ENCODE peak calls at places on chromosomes 1 and 21, in five cellular contexts. One of them, this sample, is unnamed.
A peak's percentile ranks its signal among the peaks of the same experiment; 100 is the strongest.

GRCh38 chr1:166136252-166136651 is 30.5 kb downstream of the FAM78B start:
- DNase-seq in H1: no peak
- DNase-seq in HL-60: no peak
- DNase-seq in endothelial cell of umbilical vein: no peak
- DNase-seq in K562: no peak
- DNase-seq in this sample: no peak

GRCh38 chr1:172766462-172766861 is 107.6 kb downstream of the FASLG start:
- DNase-seq in H1: no peak
- DNase-seq in HL-60: no peak
- DNase-seq in endothelial cell of umbilical vein: no peak
- DNase-seq in K562: no peak
- DNase-seq in this sample: no peak

GRCh38 chr1:25707280-25708016 is 90.9 kb downstream of the MAN1C1 start:
- DNase-seq in H1: no peak
- DNase-seq in HL-60: no peak
- DNase-seq in endothelial cell of umbilical vein: no peak
- DNase-seq in K562: no peak
- DNase-seq in this sample: no peak

GRCh38 chr1:114352797-114353196 is 158.2 kb downstream of the TRIM33 start:
- DNase-seq in H1: peak; percentile 45
- DNase-seq in HL-60: no peak
- DNase-seq in endothelial cell of umbilical vein: no peak
- DNase-seq in K562: no peak
- DNase-seq in this sample: no peak

GRCh38 chr1:158003409-158003805 is 10.0 kb downstream of the KIRREL1 start:
- DNase-seq in H1: no peak
- DNase-seq in HL-60: no peak
- DNase-seq in endothelial cell of umbilical vein: no peak
- DNase-seq in K562: no peak
- DNase-seq in this sample: no peak

GRCh38 chr1:89005286-89006151 is 13.1 kb upstream of the KYAT3 start:
- DNase-seq in H1: no peak
- DNase-seq in HL-60: no peak
- DNase-seq in endothelial cell of umbilical vein: no peak
- DNase-seq in K562: no peak
- DNase-seq in this sample: no peak

GRCh38 chr21:44299085-44299457 is 782 bp upstream of the PFKL start:
- DNase-seq in H1: no peak
- DNase-seq in HL-60: no peak
- DNase-seq in endothelial cell of umbilical vein: peak; percentile 11
- DNase-seq in K562: no peak
- DNase-seq in this sample: no peak

GRCh38 chr1:15343729-15344128 is 66.0 kb upstream of the EFHD2 start:
- DNase-seq in H1: no peak
- DNase-seq in HL-60: no peak
- DNase-seq in endothelial cell of umbilical vein: no peak
- DNase-seq in K562: no peak
- DNase-seq in this sample: no peak

GRCh38 chr1:4655674-4656532 is 1.5 kb downstream of the AJAP1 start:
- DNase-seq in H1: peak; percentile 84
- DNase-seq in HL-60: peak; percentile 58
- DNase-seq in endothelial cell of umbilical vein: no peak
- DNase-seq in K562: peak; percentile 18
- DNase-seq in this sample: no peak

GRCh38 chr1:156697481-156697880 is 7.9 kb downstream of the CRABP2 start:
- DNase-seq in H1: no peak
- DNase-seq in HL-60: no peak
- DNase-seq in endothelial cell of umbilical vein: no peak
- DNase-seq in K562: no peak
- DNase-seq in this sample: no peak

GRCh38 chr1:55927934-55928333 is 651.4 kb downstream of the PLPP3 start:
- DNase-seq in H1: no peak
- DNase-seq in HL-60: no peak
- DNase-seq in endothelial cell of umbilical vein: no peak
- DNase-seq in K562: no peak
- DNase-seq in this sample: no peak

GRCh38 chr1:44015206-44015605 is 16.1 kb downstream of the SLC6A9 start:
- DNase-seq in H1: no peak
- DNase-seq in HL-60: no peak
- DNase-seq in endothelial cell of umbilical vein: no peak
- DNase-seq in K562: peak; percentile 25
- DNase-seq in this sample: no peak

GRCh38 chr1:195744256-195744655 is 864.0 kb downstream of the KCNT2 start:
- DNase-seq in H1: no peak
- DNase-seq in HL-60: no peak
- DNase-seq in endothelial cell of umbilical vein: no peak
- DNase-seq in K562: no peak
- DNase-seq in this sample: no peak

GRCh38 chr1:232474821-232475220 is 155.1 kb downstream of the SIPA1L2 start:
- DNase-seq in H1: no peak
- DNase-seq in HL-60: no peak
- DNase-seq in endothelial cell of umbilical vein: peak; percentile 11
- DNase-seq in K562: no peak
- DNase-seq in this sample: no peak

GRCh38 chr1:236141447-236142357 is 637 bp upstream of the GPR137B start:
- DNase-seq in H1: peak; percentile 71
- DNase-seq in HL-60: no peak
- DNase-seq in endothelial cell of umbilical vein: peak; percentile 62
- DNase-seq in K562: no peak
- DNase-seq in this sample: no peak

GRCh38 chr1:173224280-173224886 is 17.3 kb upstream of the TNFSF4 start:
- DNase-seq in H1: no peak
- DNase-seq in HL-60: no peak
- DNase-seq in endothelial cell of umbilical vein: no peak
- DNase-seq in K562: no peak
- DNase-seq in this sample: no peak

GRCh38 chr1:85580046-85580411 is 532 bp upstream of the CCN1 start:
- DNase-seq in H1: peak; percentile 56
- DNase-seq in HL-60: no peak
- DNase-seq in endothelial cell of umbilical vein: no peak
- DNase-seq in K562: no peak
- DNase-seq in this sample: peak; percentile 85

GRCh38 chr1:183281553-183282091 is 95.6 kb downstream of the LAMC2 start:
- DNase-seq in H1: peak; percentile 96
- DNase-seq in HL-60: peak; percentile 90
- DNase-seq in endothelial cell of umbilical vein: peak; percentile 92
- DNase-seq in K562: peak; percentile 84
- DNase-seq in this sample: peak; percentile 88

GRCh38 chr1:107480548-107480947 is 339.7 kb downstream of the NTNG1 start:
- DNase-seq in H1: no peak
- DNase-seq in HL-60: no peak
- DNase-seq in endothelial cell of umbilical vein: no peak
- DNase-seq in K562: no peak
- DNase-seq in this sample: no peak

GRCh38 chr1:234924450-234925355 is 203.9 kb downstream of the TOMM20 start:
- DNase-seq in H1: no peak
- DNase-seq in HL-60: no peak
- DNase-seq in endothelial cell of umbilical vein: peak; percentile 31
- DNase-seq in K562: no peak
- DNase-seq in this sample: no peak

GRCh38 chr1:27603320-27603961 is 503 bp downstream of the AHDC1 start:
- DNase-seq in H1: peak; percentile 65
- DNase-seq in HL-60: no peak
- DNase-seq in endothelial cell of umbilical vein: peak; percentile 29
- DNase-seq in K562: no peak
- DNase-seq in this sample: no peak

GRCh38 chr1:61605607-61606321 is 119.2 kb downstream of the TM2D1 start:
- DNase-seq in H1: no peak
- DNase-seq in HL-60: no peak
- DNase-seq in endothelial cell of umbilical vein: peak; percentile 66
- DNase-seq in K562: no peak
- DNase-seq in this sample: no peak

GRCh38 chr1:232629250-232630046 is 485 bp downstream of the SIPA1L2 start:
- DNase-seq in H1: peak; percentile 67
- DNase-seq in HL-60: no peak
- DNase-seq in endothelial cell of umbilical vein: peak; percentile 46
- DNase-seq in K562: no peak
- DNase-seq in this sample: no peak

GRCh38 chr1:157240495-157241184 is 102.4 kb upstream of the ETV3 start:
- DNase-seq in H1: no peak
- DNase-seq in HL-60: no peak
- DNase-seq in endothelial cell of umbilical vein: no peak
- DNase-seq in K562: no peak
- DNase-seq in this sample: no peak

GRCh38 chr1:64920936-64921589 is 45.3 kb downstream of the JAK1 start:
- DNase-seq in H1: no peak
- DNase-seq in HL-60: no peak
- DNase-seq in endothelial cell of umbilical vein: peak; percentile 88
- DNase-seq in K562: no peak
- DNase-seq in this sample: no peak

GRCh38 chr1:150192012-150192411 is 42.3 kb downstream of the PLEKHO1 start:
- DNase-seq in H1: no peak
- DNase-seq in HL-60: no peak
- DNase-seq in endothelial cell of umbilical vein: no peak
- DNase-seq in K562: no peak
- DNase-seq in this sample: no peak

GRCh38 chr21:42165901-42166300 is 53.0 kb upstream of the ABCG1 start:
- DNase-seq in H1: no peak
- DNase-seq in HL-60: no peak
- DNase-seq in endothelial cell of umbilical vein: no peak
- DNase-seq in K562: no peak
- DNase-seq in this sample: no peak

GRCh38 chr1:23651069-23651808 is 40.4 kb upstream of the RPL11 start:
- DNase-seq in H1: no peak
- DNase-seq in HL-60: no peak
- DNase-seq in endothelial cell of umbilical vein: peak; percentile 41
- DNase-seq in K562: peak; percentile 33
- DNase-seq in this sample: no peak

GRCh38 chr1:109892476-109893368 is 17.9 kb upstream of the CSF1 start:
- DNase-seq in H1: no peak
- DNase-seq in HL-60: no peak
- DNase-seq in endothelial cell of umbilical vein: peak; percentile 62
- DNase-seq in K562: no peak
- DNase-seq in this sample: no peak

GRCh38 chr1:30724175-30724574 is 790 bp upstream of the MATN1 start:
- DNase-seq in H1: no peak
- DNase-seq in HL-60: no peak
- DNase-seq in endothelial cell of umbilical vein: no peak
- DNase-seq in K562: no peak
- DNase-seq in this sample: no peak
- TF ChIP-seq CTCF in H1: no peak
- TF ChIP-seq CTCF in HL-60: no peak
- TF ChIP-seq CTCF in endothelial cell of umbilical vein: peak; percentile 24
- TF ChIP-seq CTCF in K562: peak; percentile 72
- TF ChIP-seq CTCF in this sample: no peak

DNA sequence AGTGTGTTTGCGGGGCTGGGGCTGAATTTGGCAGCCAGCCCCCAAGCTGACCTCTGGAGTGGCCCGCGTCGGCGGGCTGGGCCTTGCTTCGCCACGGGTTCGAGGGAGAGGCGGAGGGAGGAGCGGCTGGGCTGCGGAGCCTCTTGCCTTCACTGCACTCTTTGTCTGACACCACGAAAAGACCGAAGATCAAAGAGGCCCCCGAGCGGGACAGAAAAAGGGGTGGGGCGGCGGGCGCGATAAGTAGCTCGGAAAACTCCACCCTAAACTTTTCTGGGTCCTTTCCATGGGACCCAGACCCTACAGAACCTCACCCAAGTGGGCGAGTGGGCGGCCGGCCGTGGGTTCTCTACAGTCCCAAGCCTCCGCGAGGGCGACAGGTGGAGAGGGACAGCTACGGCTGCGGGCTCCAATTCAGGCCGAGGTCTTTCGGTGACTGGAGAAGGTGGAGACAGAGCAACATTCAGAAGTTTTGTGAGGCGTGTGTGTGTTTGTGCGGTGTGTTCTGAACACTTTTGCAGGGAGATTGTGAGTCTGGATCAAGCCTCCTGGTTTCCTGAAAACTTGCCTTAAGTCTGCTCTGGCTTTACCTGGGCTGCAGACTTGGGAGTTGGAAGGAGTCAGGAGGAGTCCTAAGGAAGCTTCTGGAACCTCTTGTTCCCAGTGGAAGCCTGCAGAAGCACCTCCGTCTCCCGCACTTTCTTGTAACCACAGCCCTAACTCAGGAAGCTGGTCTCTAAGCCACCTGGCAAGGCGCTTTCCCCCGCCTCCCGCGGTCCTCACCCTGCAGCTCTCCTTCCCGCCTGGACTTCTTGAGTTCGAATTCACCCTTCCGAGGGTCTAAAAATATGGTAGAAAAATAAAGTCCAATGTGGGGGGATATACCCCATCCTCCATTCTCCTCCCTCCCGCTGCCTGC is 14.8 kb downstream of the PAX7 start:
- DNase-seq in H1: peak; percentile 66
- DNase-seq in HL-60: no peak
- DNase-seq in endothelial cell of umbilical vein: no peak
- DNase-seq in K562: no peak
- DNase-seq in this sample: no peak
- TF ChIP-seq POLR2AphosphoS5 in H1: peak; percentile 90
- TF ChIP-seq POLR2AphosphoS5 in HL-60: no peak
- TF ChIP-seq POLR2AphosphoS5 in endothelial cell of umbilical vein: no peak
- TF ChIP-seq POLR2AphosphoS5 in K562: no peak
- TF ChIP-seq POLR2AphosphoS5 in this sample: no peak

GRCh38 chr1:194342484-194343262 is 1156.3 kb upstream of the B3GALT2 start:
- DNase-seq in H1: peak; percentile 54
- DNase-seq in HL-60: no peak
- DNase-seq in endothelial cell of umbilical vein: no peak
- DNase-seq in K562: peak; percentile 37
- DNase-seq in this sample: no peak
- TF ChIP-seq CTCF in H1: peak; percentile 88
- TF ChIP-seq CTCF in HL-60: no peak
- TF ChIP-seq CTCF in endothelial cell of umbilical vein: no peak
- TF ChIP-seq CTCF in K562: peak; percentile 34
- TF ChIP-seq CTCF in this sample: no peak

GRCh38 chr1:207018707-207019106 is 13.8 kb downstream of the C1orf116 start:
- DNase-seq in H1: no peak
- DNase-seq in HL-60: no peak
- DNase-seq in endothelial cell of umbilical vein: no peak
- DNase-seq in K562: no peak
- DNase-seq in this sample: no peak

GRCh38 chr1:207020016-207020708 is 12.4 kb downstream of the C1orf116 start:
- DNase-seq in H1: no peak
- DNase-seq in HL-60: no peak
- DNase-seq in endothelial cell of umbilical vein: no peak
- DNase-seq in K562: peak; percentile 72
- DNase-seq in this sample: no peak

GRCh38 chr1:207015791-207016190 is 16.8 kb downstream of the C1orf116 start:
- DNase-seq in H1: no peak
- DNase-seq in HL-60: no peak
- DNase-seq in endothelial cell of umbilical vein: no peak
- DNase-seq in K562: no peak
- DNase-seq in this sample: no peak

GRCh38 chr1:207019161-207019560 is 13.4 kb downstream of the C1orf116 start:
- DNase-seq in H1: no peak
- DNase-seq in HL-60: no peak
- DNase-seq in endothelial cell of umbilical vein: no peak
- DNase-seq in K562: no peak
- DNase-seq in this sample: no peak

GRCh38 chr1:207017615-207018559 is 14.7 kb downstream of the C1orf116 start:
- DNase-seq in H1: no peak
- DNase-seq in HL-60: no peak
- DNase-seq in endothelial cell of umbilical vein: no peak
- DNase-seq in K562: peak; percentile 89
- DNase-seq in this sample: no peak
- TF ChIP-seq POLR2AphosphoS5 in H1: no peak
- TF ChIP-seq POLR2AphosphoS5 in HL-60: no peak
- TF ChIP-seq POLR2AphosphoS5 in endothelial cell of umbilical vein: no peak
- TF ChIP-seq POLR2AphosphoS5 in K562: peak; percentile 97
- TF ChIP-seq POLR2AphosphoS5 in this sample: no peak